ENCODE peak calls at places on chromosomes 5 and 9, in seven cellular contexts. E is Right ventricle myocardium superior; C is esophagus muscularis mucosa; U is MCF 10A; F is LoVo; T is transverse colon; P is stimulated activated CD4-positive, alpha-beta T cell treated with anti-CD3 and anti-CD28 coated beads, Interleukin-12 subunit alpha, Interleukin-12 subunit beta, amount 100 ng/mL, for 48 hours. O is an unnamed sample.

GRCh38 chr9:35548571-35548970 is 56.5 kb upstream of the TESK1 start:
- DNase-seq in F (no peak), C (no peak), U (no peak), P (no peak), T (no peak), E (no peak), O (no peak)

GRCh38 chr9:83622814-83623633 is at the start of gene IDNK:
- DNase-seq in P (peak; percentile 26), C (no peak), T (peak; percentile 79), E (peak; percentile 82), F (peak; percentile 62), U (peak; percentile 65), O (peak; percentile 46)

GRCh38 chr5:168941901-168942300 is 359.0 kb downstream of the SLIT3 start:
- DNase-seq in T (no peak), U (no peak), F (no peak), P (no peak), E (no peak), C (no peak), O (no peak)

GRCh38 chr5:83097582-83098265 is 20.4 kb downstream of the XRCC4 start:
- DNase-seq in F (no peak), U (no peak), P (no peak), T (no peak), C (no peak), E (no peak), O (no peak)

GRCh38 chr5:53480474-53481353 is at the start of gene FST:
- DNase-seq in F (peak; percentile 24), T (no peak), P (no peak), C (no peak), E (peak; percentile 53), U (peak; percentile 24), O (no peak)

GRCh38 chr9:97747201-97747965 is 50.2 kb upstream of the XPA start:
- DNase-seq in P (no peak), U (no peak), T (no peak), E (no peak), C (no peak), F (peak; percentile 68), O (no peak)

GRCh38 chr5:100683881-100684280 is 148.7 kb downstream of the FAM174A start:
- DNase-seq in P (no peak), F (no peak), E (no peak), U (no peak), T (no peak), C (no peak), O (no peak)

GRCh38 chr9:38687389-38687842 is 32.5 kb downstream of the FAM240B start:
- DNase-seq in F (peak; percentile 34), E (peak; percentile 70), T (peak; percentile 82), P (no peak), C (no peak), U (peak; percentile 69), O (no peak)

GRCh38 chr5:80156156-80156555 is 99.7 kb downstream of the SERINC5 start:
- DNase-seq in C (no peak), T (no peak), U (no peak), P (no peak), F (no peak), E (no peak), O (no peak)

GRCh38 chr9:106286249-106286648 is 576.7 kb upstream of the ZNF462 start:
- DNase-seq in C (no peak), U (peak; percentile 37), E (no peak), F (no peak), T (no peak), P (no peak), O (no peak)

GRCh38 chr5:87435144-87435694 is 22.5 kb upstream of the CCNH start:
- DNase-seq in F (no peak), E (no peak), U (no peak), T (no peak), C (no peak), P (no peak), O (no peak)

GRCh38 chr5:119318256-119318914 is 37.4 kb upstream of the TNFAIP8 start:
- DNase-seq in P (no peak), F (no peak), U (no peak), C (no peak), T (no peak), E (no peak), O (peak; percentile 57)

GRCh38 chr5:1801954-1802295 is 718 bp downstream of the NDUFS6 start:
- DNase-seq in U (peak; percentile 26), C (no peak), F (peak; percentile 60), E (no peak), P (no peak), T (no peak), O (no peak)

GRCh38 chr5:157558089-157558595 is 17.4 kb downstream of the ADAM19 start:
- DNase-seq in C (no peak), T (no peak), E (no peak), P (no peak), U (peak; percentile 66), F (no peak), O (no peak)

GRCh38 chr5:37739817-37740261 is 100.0 kb downstream of the GDNF start:
- DNase-seq in P (no peak), T (no peak), C (no peak), E (no peak), F (no peak), U (peak; percentile 60), O (no peak)

GRCh38 chr5:54753034-54753433 is 232.4 kb downstream of the ESM1 start:
- DNase-seq in U (no peak), T (peak; percentile 16), C (peak; percentile 64), F (no peak), E (no peak), P (no peak), O (peak; percentile 51)

GRCh38 chr5:113087994-113088519 is 111.5 kb downstream of the DCP2 start:
- DNase-seq in C (no peak), P (no peak), U (no peak), F (no peak), E (no peak), T (no peak), O (no peak)

GRCh38 chr9:133403766-133404439 is 13.9 kb downstream of the REXO4 start:
- DNase-seq in F (no peak), T (peak; percentile 66), C (no peak), U (peak; percentile 46), P (peak; percentile 42), E (no peak), O (no peak)